ENCODE peak calls at places on chromosomes 6 and 20, in seven cellular contexts. L is iPS DF 6.9; B is cardiac muscle cell; E is stomach; F is OCI-LY7; Z is CD8-positive, alpha-beta memory T cell; R is A549. K is an unnamed sample.
A peak's percentile ranks its signal among the peaks of the same experiment; 100 is the strongest.

GRCh38 chr6:71433441-71433840 is 144.8 kb downstream of the OGFRL1 start:
- DNase-seq in L (no peak), B (no peak), E (no peak), F (no peak), Z (no peak), R (no peak), K (no peak)

GRCh38 chr6:117906905-117907599 is at the start of gene SLC35F1:
- DNase-seq in L (peak; percentile 43), B (peak; percentile 34), E (peak; percentile 40), F (no peak), Z (no peak), R (peak; percentile 17), K (peak; percentile 31)

GRCh38 chr20:56445540-56445939 is 22.9 kb upstream of the RTF2 start:
- DNase-seq in L (no peak), B (no peak), E (no peak), F (no peak), Z (no peak), R (no peak), K (no peak)

GRCh38 chr6:38413097-38413800 is 226.5 kb downstream of the BTBD9 start:
- DNase-seq in L (no peak), B (no peak), E (no peak), F (no peak), Z (no peak), R (no peak), K (no peak)

GRCh38 chr6:24584390-24584735 is 61.6 kb downstream of the KIAA0319 start:
- DNase-seq in L (no peak), B (no peak), E (no peak), F (no peak), Z (no peak), R (no peak), K (no peak)

GRCh38 chr6:32047084-32047478 is 8.9 kb downstream of the CYP21A2 start:
- DNase-seq in L (no peak), B (peak; percentile 22), E (no peak), F (no peak), Z (no peak), R (no peak), K (no peak)

GRCh38 chr6:32963870-32964269 is 4.5 kb upstream of the BRD2 start:
- DNase-seq in L (no peak), B (no peak), E (no peak), F (no peak), Z (no peak), R (no peak), K (no peak)

GRCh38 chr6:16205377-16206144 is 32.8 kb upstream of the GMPR start:
- DNase-seq in L (no peak), B (peak; percentile 84), E (no peak), F (peak; percentile 94), Z (no peak), R (no peak), K (no peak)

GRCh38 chr20:23820493-23820892 is 6.0 kb downstream of the CST2 start:
- DNase-seq in L (no peak), B (no peak), E (no peak), F (no peak), Z (no peak), R (no peak), K (no peak)

GRCh38 chr6:109008951-109009760 is 85.5 kb downstream of the SESN1 start:
- DNase-seq in L (peak; percentile 60), B (peak; percentile 95), E (peak; percentile 97), F (peak; percentile 92), Z (peak; percentile 93), R (peak; percentile 30), K (peak; percentile 91)

GRCh38 chr6:152380351-152380767 is 256.8 kb downstream of the SYNE1 start:
- DNase-seq in L (no peak), B (peak; percentile 88), E (no peak), F (no peak), Z (no peak), R (no peak), K (no peak)

GRCh38 chr6:169131356-169131755 is 122.3 kb downstream of the THBS2 start:
- DNase-seq in L (no peak), B (no peak), E (no peak), F (no peak), Z (no peak), R (no peak), K (peak; percentile 6)

GRCh38 chr20:6976096-6976495 is 208.6 kb downstream of the BMP2 start:
- DNase-seq in L (no peak), B (no peak), E (no peak), F (no peak), Z (no peak), R (no peak), K (no peak)

GRCh38 chr6:140228491-140228890 is 854.0 kb upstream of the CITED2 start:
- DNase-seq in L (no peak), B (no peak), E (no peak), F (no peak), Z (no peak), R (no peak), K (no peak)

GRCh38 chr6:2439632-2440031 is 194.2 kb upstream of the GMDS start:
- DNase-seq in L (no peak), B (no peak), E (no peak), F (no peak), Z (no peak), R (no peak), K (no peak)

GRCh38 chr20:23143098-23143497 is 57.0 kb upstream of the CD93 start:
- DNase-seq in L (no peak), B (peak; percentile 76), E (peak; percentile 54), F (no peak), Z (no peak), R (peak; percentile 87), K (no peak)

GRCh38 chr6:28988536-28989415 is 16.3 kb downstream of the ZNF311 start:
- DNase-seq in L (no peak), B (peak; percentile 86), E (peak; percentile 39), F (no peak), Z (peak; percentile 56), R (peak; percentile 16), K (no peak)

GRCh38 chr20:25215521-25215920 is 20.0 kb downstream of the ENTPD6 start:
- DNase-seq in L (no peak), B (no peak), E (no peak), F (peak; percentile 7), Z (no peak), R (no peak), K (no peak)

GRCh38 chr6:38806833-38807232 is 91.7 kb downstream of the DNAH8 start:
- DNase-seq in L (no peak), B (no peak), E (no peak), F (no peak), Z (no peak), R (no peak), K (no peak)

GRCh38 chr6:35594503-35595186 is 81.9 kb upstream of the TULP1 start:
- DNase-seq in L (no peak), B (no peak), E (no peak), F (no peak), Z (no peak), R (no peak), K (no peak)

GRCh38 chr6:35589904-35590303 is 77.2 kb upstream of the TULP1 start:
- DNase-seq in L (no peak), B (no peak), E (no peak), F (no peak), Z (no peak), R (no peak), K (no peak)

GRCh38 chr6:35589201-35589739 is 76.6 kb upstream of the TULP1 start:
- DNase-seq in L (no peak), B (no peak), E (no peak), F (no peak), Z (no peak), R (no peak), K (no peak)

GRCh38 chr6:35590622-35591066 is 77.9 kb upstream of the TULP1 start:
- DNase-seq in L (no peak), B (peak; percentile 82), E (no peak), F (no peak), Z (no peak), R (no peak), K (no peak)

DNA sequence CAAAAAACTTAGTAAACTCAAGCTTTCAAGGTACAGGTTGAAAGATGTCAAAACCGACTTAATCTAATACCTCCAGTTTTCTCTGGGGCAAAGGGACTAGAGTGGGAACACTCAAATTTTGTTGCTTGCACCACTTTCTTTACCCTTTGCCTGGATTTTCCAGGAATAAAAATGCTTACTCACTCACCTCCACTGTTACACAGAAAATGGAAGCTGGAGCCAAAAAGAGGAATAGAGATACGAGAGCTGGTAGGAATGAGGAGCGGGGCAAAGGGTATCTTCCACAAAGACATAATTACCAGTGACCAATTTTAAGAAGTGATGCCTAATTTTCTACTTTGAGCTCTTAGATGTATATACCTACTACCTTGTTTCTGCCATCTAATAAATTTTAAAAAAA is 79.5 kb upstream of the TULP1 start:
- DNase-seq in L (no peak), B (no peak), E (no peak), F (no peak), Z (no peak), R (no peak), K (no peak)
- H3K27ac ChIP-seq in L (no peak overlapping the region), B (peak overlapping the region; percentile 73), E (peak overlapping the region; percentile 77), F (no peak overlapping the region), Z (no peak overlapping the region), R (peak overlapping the region; percentile 43), K (no peak overlapping the region)

GRCh38 chr6:41370488-41371111 is 35.2 kb downstream of the NCR2 start:
- DNase-seq in L (no peak), B (no peak), E (no peak), F (no peak), Z (no peak), R (no peak), K (no peak)
- H3K27ac ChIP-seq in L (no peak overlapping the region), B (no peak overlapping the region), E (peak overlapping the region; percentile 64), F (no peak overlapping the region), Z (no peak overlapping the region), R (no peak overlapping the region), K (no peak overlapping the region)

GRCh38 chr6:44476849-44477248 is 89.3 kb downstream of the CDC5L start:
- DNase-seq in L (no peak), B (no peak), E (no peak), F (no peak), Z (no peak), R (no peak), K (no peak)

GRCh38 chr6:44478591-44479254 is 91.2 kb downstream of the CDC5L start:
- DNase-seq in L (no peak), B (no peak), E (no peak), F (no peak), Z (no peak), R (no peak), K (no peak)

GRCh38 chr6:44480097-44480539 is 92.6 kb downstream of the CDC5L start:
- DNase-seq in L (no peak), B (no peak), E (no peak), F (no peak), Z (no peak), R (no peak), K (no peak)

GRCh38 chr6:44477293-44477894 is 89.9 kb downstream of the CDC5L start:
- DNase-seq in L (no peak), B (no peak), E (no peak), F (no peak), Z (no peak), R (no peak), K (no peak)

GRCh38 chr6:44478158-44478557 is 90.7 kb downstream of the CDC5L start:
- DNase-seq in L (no peak), B (no peak), E (no peak), F (no peak), Z (no peak), R (no peak), K (no peak)
- H3K27ac ChIP-seq in L (no peak overlapping the region), B (no peak overlapping the region), E (no peak overlapping the region), F (no peak overlapping the region), Z (no peak overlapping the region), R (no peak overlapping the region), K (no peak overlapping the region)

GRCh38 chr6:130822736-130823135 is 4.5 kb upstream of the SMLR1 start:
- DNase-seq in L (no peak), B (no peak), E (no peak), F (no peak), Z (no peak), R (no peak), K (no peak)
- H3K27ac ChIP-seq in L (no peak overlapping the region), B (no peak overlapping the region), E (no peak overlapping the region), F (no peak overlapping the region), Z (no peak overlapping the region), R (no peak overlapping the region), K (no peak overlapping the region)